ENCODE peak calls at places on chromosomes 3 and 15, in eight cellular contexts. One of them, this sample, is unnamed.

GRCh38 chr15:64137226-64137833 is 14.2 kb upstream of the SNX22 start:
- DNase-seq in stimulated activated effector memory CD8-positive, alpha-beta T cell treated with anti-CD3 and anti-CD28 coated beads, Interleukin-12 subunit alpha, Interleukin-12 subunit beta, amount 100 ng/mL, for 72 hours: no peak
- DNase-seq in putamen: no peak
- DNase-seq in EH: no peak
- DNase-seq in NCI-H69: no peak
- DNase-seq in NCI-H2107: no peak
- DNase-seq in activated CD8-positive, alpha-beta memory T cell treated with anti-CD3 and anti-CD28 coated beads, Interleukin-2, amount 50 U/mL, for 48 hours: no peak
- DNase-seq in vagina: no peak
- DNase-seq in this sample: no peak

GRCh38 chr15:29061746-29062660 is 176.2 kb downstream of the APBA2 start:
- DNase-seq in stimulated activated effector memory CD8-positive, alpha-beta T cell treated with anti-CD3 and anti-CD28 coated beads, Interleukin-12 subunit alpha, Interleukin-12 subunit beta, amount 100 ng/mL, for 72 hours: no peak
- DNase-seq in putamen: no peak
- DNase-seq in EH: no peak
- DNase-seq in NCI-H69: no peak
- DNase-seq in NCI-H2107: no peak
- DNase-seq in activated CD8-positive, alpha-beta memory T cell treated with anti-CD3 and anti-CD28 coated beads, Interleukin-2, amount 50 U/mL, for 48 hours: no peak
- DNase-seq in vagina: no peak
- DNase-seq in this sample: no peak

GRCh38 chr3:183502237-183502636 is 53.3 kb downstream of the KLHL6 start:
- DNase-seq in stimulated activated effector memory CD8-positive, alpha-beta T cell treated with anti-CD3 and anti-CD28 coated beads, Interleukin-12 subunit alpha, Interleukin-12 subunit beta, amount 100 ng/mL, for 72 hours: no peak
- DNase-seq in putamen: no peak
- DNase-seq in EH: no peak
- DNase-seq in NCI-H69: no peak
- DNase-seq in NCI-H2107: no peak
- DNase-seq in activated CD8-positive, alpha-beta memory T cell treated with anti-CD3 and anti-CD28 coated beads, Interleukin-2, amount 50 U/mL, for 48 hours: peak; percentile 18
- DNase-seq in vagina: no peak
- DNase-seq in this sample: no peak

GRCh38 chr15:72230197-72231065 is 559 bp downstream of the PKM start:
- DNase-seq in stimulated activated effector memory CD8-positive, alpha-beta T cell treated with anti-CD3 and anti-CD28 coated beads, Interleukin-12 subunit alpha, Interleukin-12 subunit beta, amount 100 ng/mL, for 72 hours: peak; percentile 65
- DNase-seq in putamen: peak; percentile 89
- DNase-seq in EH: peak; percentile 95
- DNase-seq in NCI-H69: peak; percentile 91
- DNase-seq in NCI-H2107: peak; percentile 17
- DNase-seq in activated CD8-positive, alpha-beta memory T cell treated with anti-CD3 and anti-CD28 coated beads, Interleukin-2, amount 50 U/mL, for 48 hours: peak; percentile 93
- DNase-seq in vagina: peak; percentile 94
- DNase-seq in this sample: peak; percentile 68

GRCh38 chr3:46710229-46710628 is 7.4 kb downstream of the PRSS50 start:
- DNase-seq in stimulated activated effector memory CD8-positive, alpha-beta T cell treated with anti-CD3 and anti-CD28 coated beads, Interleukin-12 subunit alpha, Interleukin-12 subunit beta, amount 100 ng/mL, for 72 hours: no peak
- DNase-seq in putamen: no peak
- DNase-seq in EH: no peak
- DNase-seq in NCI-H69: no peak
- DNase-seq in NCI-H2107: no peak
- DNase-seq in activated CD8-positive, alpha-beta memory T cell treated with anti-CD3 and anti-CD28 coated beads, Interleukin-2, amount 50 U/mL, for 48 hours: peak; percentile 36
- DNase-seq in vagina: no peak
- DNase-seq in this sample: no peak

GRCh38 chr3:197336348-197336747 is 37.9 kb upstream of the DLG1 start:
- DNase-seq in stimulated activated effector memory CD8-positive, alpha-beta T cell treated with anti-CD3 and anti-CD28 coated beads, Interleukin-12 subunit alpha, Interleukin-12 subunit beta, amount 100 ng/mL, for 72 hours: no peak
- DNase-seq in putamen: no peak
- DNase-seq in EH: no peak
- DNase-seq in NCI-H69: no peak
- DNase-seq in NCI-H2107: no peak
- DNase-seq in activated CD8-positive, alpha-beta memory T cell treated with anti-CD3 and anti-CD28 coated beads, Interleukin-2, amount 50 U/mL, for 48 hours: no peak
- DNase-seq in vagina: peak; percentile 37
- DNase-seq in this sample: no peak

GRCh38 chr3:194828126-194828525 is 142.4 kb downstream of the FAM43A start:
- DNase-seq in stimulated activated effector memory CD8-positive, alpha-beta T cell treated with anti-CD3 and anti-CD28 coated beads, Interleukin-12 subunit alpha, Interleukin-12 subunit beta, amount 100 ng/mL, for 72 hours: no peak
- DNase-seq in putamen: no peak
- DNase-seq in EH: peak; percentile 92
- DNase-seq in NCI-H69: no peak
- DNase-seq in NCI-H2107: no peak
- DNase-seq in activated CD8-positive, alpha-beta memory T cell treated with anti-CD3 and anti-CD28 coated beads, Interleukin-2, amount 50 U/mL, for 48 hours: no peak
- DNase-seq in vagina: no peak
- DNase-seq in this sample: no peak

GRCh38 chr3:166706094-166706493 is 674.0 kb downstream of the ZBBX start:
- DNase-seq in stimulated activated effector memory CD8-positive, alpha-beta T cell treated with anti-CD3 and anti-CD28 coated beads, Interleukin-12 subunit alpha, Interleukin-12 subunit beta, amount 100 ng/mL, for 72 hours: no peak
- DNase-seq in putamen: no peak
- DNase-seq in EH: no peak
- DNase-seq in NCI-H69: peak; percentile 54
- DNase-seq in NCI-H2107: no peak
- DNase-seq in activated CD8-positive, alpha-beta memory T cell treated with anti-CD3 and anti-CD28 coated beads, Interleukin-2, amount 50 U/mL, for 48 hours: no peak
- DNase-seq in vagina: no peak
- DNase-seq in this sample: no peak

This sample was measured in activated T-helper 2 cell treated with anti-CD3 and anti-CD28 coated beads, Interferon-gamma antibody, Interleukin-2, Interleukin-4, amounts not matched to agents 10 μg/mL and 5 μg/mL and 100 μg/mL, durations not matched to agents 14 hours and 24 hours and 36 hours.